ENCODE peak calls at places on chromosomes 11 and 22, in six cellular contexts. E, W, X, G, M and U are unnamed samples.

GRCh38 chr22:17260950-17261349 is 41.7 kb upstream of the ADA2 start:
- DNase-seq in E (no peak), W (peak), X (no peak), G (no peak), M (peak), U (no peak)

GRCh38 chr11:71117311-71117710 is 135.1 kb downstream of the SHANK2 start:
- DNase-seq in E (no peak), W (no peak), X (no peak), G (no peak), M (no peak), U (no peak)

GRCh38 chr11:3803726-3804510 is 4.4 kb upstream of the PGAP2 start:
- DNase-seq in E (no peak), W (no peak), X (peak), G (no peak), M (no peak), U (no peak)

GRCh38 chr22:50506611-50507420 is 686 bp downstream of the LMF2 start:
- DNase-seq in E (no peak), W (no peak), X (no peak), G (no peak), M (no peak), U (no peak)

GRCh38 chr11:75281469-75282095 is 41.0 kb downstream of the TPBGL start:
- DNase-seq in E (no peak), W (no peak), X (no peak), G (no peak), M (no peak), U (no peak)

GRCh38 chr22:19178065-19178658 is 374 bp downstream of the SLC25A1 start:
- DNase-seq in E (peak), W (peak), X (peak), G (no peak), M (peak), U (peak)

GRCh38 chr11:95720219-95720618 is 69.4 kb downstream of the FAM76B start:
- DNase-seq in E (no peak), W (no peak), X (no peak), G (no peak), M (no peak), U (no peak)

GRCh38 chr11:123231777-123232176 is 36.7 kb upstream of the CLMP start:
- DNase-seq in E (no peak), W (no peak), X (no peak), G (no peak), M (no peak), U (no peak)

GRCh38 chr11:76181371-76181770 is 24.9 kb downstream of the WNT11 start:
- DNase-seq in E (no peak), W (no peak), X (no peak), G (no peak), M (peak), U (no peak)

GRCh38 chr11:72639475-72640375 is 34.5 kb downstream of the PDE2A start:
- DNase-seq in E (no peak), W (no peak), X (no peak), G (no peak), M (no peak), U (no peak)

GRCh38 chr11:13316528-13316961 is 39.0 kb downstream of the BMAL1 start:
- DNase-seq in E (no peak), W (no peak), X (peak), G (peak), M (no peak), U (no peak)

GRCh38 chr11:70854201-70854600 is 398.2 kb downstream of the SHANK2 start:
- DNase-seq in E (no peak), W (no peak), X (no peak), G (no peak), M (no peak), U (no peak)

GRCh38 chr11:3341298-3341697 is 37.6 kb downstream of the ZNF195 start:
- DNase-seq in E (peak), W (peak), X (peak), G (peak), M (peak), U (peak)

GRCh38 chr11:16346975-16347374 is 9.4 kb downstream of the SOX6 start:
- DNase-seq in E (no peak), W (no peak), X (no peak), G (peak), M (no peak), U (no peak)

GRCh38 chr11:62444271-62444833 is 25.5 kb downstream of the SCGB1A1 start:
- DNase-seq in E (peak), W (no peak), X (peak), G (peak), M (peak), U (peak)

GRCh38 chr11:130383363-130384168 is 44.8 kb downstream of the ADAMTS8 start:
- DNase-seq in E (no peak), W (peak), X (peak), G (peak), M (peak), U (no peak)

GRCh38 chr11:10725114-10725906 is 25.7 kb upstream of the CTR9 start:
- DNase-seq in E (no peak), W (no peak), X (peak), G (peak), M (no peak), U (no peak)

GRCh38 chr11:96275807-96276594 is 67.0 kb downstream of the MAML2 start:
- DNase-seq in E (no peak), W (no peak), X (no peak), G (peak), M (no peak), U (no peak)

GRCh38 chr22:17742528-17742902 is 31.8 kb downstream of the BID start:
- DNase-seq in E (peak), W (peak), X (peak), G (peak), M (peak), U (peak)

GRCh38 chr11:70517996-70518907 is 119.9 kb downstream of the CTTN start:
- DNase-seq in E (no peak), W (no peak), X (peak), G (peak), M (no peak), U (no peak)

GRCh38 chr11:119626910-119627305 is 102.1 kb downstream of the NECTIN1 start:
- DNase-seq in E (no peak), W (no peak), X (no peak), G (no peak), M (no peak), U (no peak)

GRCh38 chr11:2810401-2811205 is 75.0 kb downstream of the CDKN1C start:
- DNase-seq in E (no peak), W (no peak), X (no peak), G (no peak), M (no peak), U (no peak)

GRCh38 chr11:11612439-11612838 is 9.4 kb downstream of the GALNT18 start:
- DNase-seq in E (no peak), W (no peak), X (no peak), G (no peak), M (no peak), U (no peak)

GRCh38 chr11:11179239-11179638 is 173.8 kb downstream of the CSNK2A3 start:
- DNase-seq in E (no peak), W (no peak), X (peak), G (peak), M (no peak), U (no peak)

GRCh38 chr11:45924927-45925326 is 2.5 kb downstream of the LARGE2 start:
- DNase-seq in E (no peak), W (no peak), X (no peak), G (no peak), M (no peak), U (no peak)

GRCh38 chr11:87030458-87031054 is 7.2 kb upstream of the TMEM135 start:
- DNase-seq in E (no peak), W (no peak), X (no peak), G (no peak), M (no peak), U (no peak)

GRCh38 chr11:31236052-31236652 is 133.4 kb downstream of the DCDC1 start:
- DNase-seq in E (no peak), W (no peak), X (peak), G (no peak), M (no peak), U (no peak)
- TF ChIP-seq CTCF in E (no peak), W (no peak), X (peak), G (peak), M (no peak), U (peak)

GRCh38 chr11:133082453-133082781 is 449.9 kb downstream of the OPCML start:
- DNase-seq in E (no peak), W (peak), X (no peak), G (no peak), M (peak), U (no peak)

GRCh38 chr11:133081730-133082452 is 450.4 kb downstream of the OPCML start:
- DNase-seq in E (no peak), W (peak), X (no peak), G (no peak), M (no peak), U (no peak)

GRCh38 chr11:133081020-133081419 is 451.3 kb downstream of the OPCML start:
- DNase-seq in E (no peak), W (no peak), X (no peak), G (no peak), M (no peak), U (no peak)

GRCh38 chr11:133086518-133086917 is 445.8 kb downstream of the OPCML start:
- DNase-seq in E (no peak), W (no peak), X (no peak), G (no peak), M (no peak), U (no peak)

GRCh38 chr11:133082851-133083488 is 449.3 kb downstream of the OPCML start:
- DNase-seq in E (peak), W (peak), X (peak), G (peak), M (peak), U (peak)
- TF ChIP-seq CTCF in E (peak), W (peak), X (no peak), G (peak), M (peak), U (peak)

GRCh38 chr11:64654958-64655541 is 64.0 kb downstream of the SLC22A12 start:
- DNase-seq in E (no peak), W (no peak), X (no peak), G (no peak), M (no peak), U (no peak)

GRCh38 chr11:64654439-64654838 is 63.4 kb downstream of the SLC22A12 start:
- DNase-seq in E (no peak), W (no peak), X (no peak), G (no peak), M (no peak), U (no peak)

GRCh38 chr11:64653388-64653973 is 62.5 kb downstream of the SLC22A12 start:
- DNase-seq in E (no peak), W (no peak), X (no peak), G (no peak), M (no peak), U (no peak)

GRCh38 chr11:64656797-64657196 is 65.8 kb downstream of the SLC22A12 start:
- DNase-seq in E (no peak), W (peak), X (no peak), G (no peak), M (peak), U (no peak)

GRCh38 chr11:64655901-64656601 is 65.0 kb downstream of the SLC22A12 start:
- DNase-seq in E (no peak), W (no peak), X (peak), G (no peak), M (no peak), U (no peak)
- TF ChIP-seq CTCF in E (no peak), W (no peak), X (no peak), G (no peak), M (no peak), U (no peak)

DNA sequence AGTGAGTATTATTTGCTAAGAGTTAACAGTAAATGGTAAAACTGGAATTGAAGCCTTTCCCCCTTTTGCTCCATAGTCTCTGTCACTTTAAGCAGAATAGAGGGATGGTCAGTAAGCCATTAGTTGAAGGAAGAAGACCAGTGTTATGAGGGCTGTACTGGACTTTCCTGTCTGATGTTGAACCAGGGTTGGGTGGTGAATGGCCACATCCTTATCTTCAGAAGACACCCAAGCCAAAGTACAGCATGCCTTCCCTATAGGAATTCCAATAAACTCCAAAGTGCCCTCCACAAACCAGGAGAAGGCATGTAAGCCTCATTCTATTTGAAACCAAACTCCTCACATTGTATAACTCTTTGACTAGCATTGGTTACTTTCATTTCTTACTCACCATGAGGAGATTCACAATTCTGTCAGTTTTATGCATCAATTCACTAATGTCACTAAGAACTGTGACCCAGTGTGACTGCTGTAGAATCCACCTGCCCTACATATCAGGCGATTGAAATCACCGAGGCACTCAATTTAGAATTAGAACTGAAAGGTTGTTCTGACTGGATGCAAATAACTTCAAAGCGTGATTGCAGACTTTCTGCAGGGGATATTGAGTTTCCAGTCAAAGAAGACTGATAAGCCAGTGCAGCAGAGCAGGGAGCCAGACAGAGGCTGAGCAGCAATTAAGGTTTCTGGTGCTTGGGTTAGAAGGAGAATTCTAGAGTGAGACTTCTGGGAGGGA is 107.1 kb upstream of the DDI1 start:
- DNase-seq in E (peak), W (no peak), X (no peak), G (no peak), M (no peak), U (peak)
- TF ChIP-seq CTCF in E (no peak), W (no peak), X (no peak), G (no peak), M (no peak), U (no peak)

GRCh38 chr11:125258626-125259025 is 94.1 kb downstream of the PKNOX2 start:
- DNase-seq in E (no peak), W (no peak), X (no peak), G (no peak), M (no peak), U (no peak)

GRCh38 chr11:125253795-125254525 is 89.4 kb downstream of the PKNOX2 start:
- DNase-seq in E (no peak), W (no peak), X (no peak), G (no peak), M (no peak), U (no peak)

GRCh38 chr11:125257751-125258150 is 93.2 kb downstream of the PKNOX2 start:
- DNase-seq in E (no peak), W (no peak), X (no peak), G (no peak), M (no peak), U (no peak)

GRCh38 chr11:125256471-125257010 is 92.0 kb downstream of the PKNOX2 start:
- DNase-seq in E (no peak), W (no peak), X (no peak), G (no peak), M (no peak), U (no peak)

DNA sequence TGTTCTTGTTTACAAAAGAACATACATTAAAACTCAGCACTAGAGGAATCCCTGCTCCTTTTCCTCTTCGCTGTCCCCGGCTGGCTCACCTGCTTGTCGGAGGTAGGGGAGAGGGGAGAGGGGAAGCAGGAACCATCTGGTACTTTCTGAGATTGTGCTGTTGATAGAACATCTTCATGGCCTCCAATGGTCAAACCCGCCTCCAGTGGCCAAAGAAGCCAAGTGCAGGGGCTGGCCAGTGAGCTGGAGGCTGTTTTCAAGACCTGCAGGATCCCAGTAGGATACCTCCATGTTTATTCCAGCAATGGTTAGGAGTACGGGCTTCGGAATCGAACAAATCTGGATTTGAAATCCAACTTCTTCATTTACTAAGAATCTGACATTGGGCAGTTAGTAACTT is 92.6 kb downstream of the PKNOX2 start:
- DNase-seq in E (no peak), W (no peak), X (no peak), G (no peak), M (peak), U (no peak)
- TF ChIP-seq CTCF in E (no peak), W (peak), X (peak), G (peak), M (peak), U (no peak)

DNA sequence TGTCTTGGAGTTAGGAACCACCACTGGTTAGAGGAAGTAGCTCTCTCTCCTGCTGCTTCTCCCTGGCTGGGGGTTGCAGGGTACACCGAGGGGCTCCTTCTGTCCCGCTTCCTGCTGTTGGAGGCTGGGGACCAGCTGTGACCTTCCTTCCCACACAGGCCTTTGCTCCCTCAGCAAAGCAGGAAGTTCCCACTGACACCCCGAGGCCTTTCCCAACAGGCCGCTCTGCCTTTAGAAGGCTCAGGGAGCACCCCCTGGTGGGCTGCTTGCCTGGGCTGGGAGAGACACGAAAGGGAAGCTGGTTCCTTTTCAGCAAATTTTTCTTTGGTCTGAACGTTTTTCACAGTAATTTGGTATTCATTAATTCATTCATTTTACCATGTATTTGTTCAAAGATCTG is 527.9 kb upstream of the B3GAT1 start:
- DNase-seq in E (no peak), W (peak), X (no peak), G (no peak), M (peak), U (no peak)
- TF ChIP-seq CTCF in E (no peak), W (peak), X (no peak), G (peak), M (no peak), U (peak)

GRCh38 chr11:67288452-67289225 is 464 bp upstream of the ANKRD13D start:
- DNase-seq in E (peak), W (peak), X (peak), G (peak), M (peak), U (peak)
- TF ChIP-seq CTCF in E (peak), W (no peak), X (no peak), G (peak), M (peak), U (peak)

DNA sequence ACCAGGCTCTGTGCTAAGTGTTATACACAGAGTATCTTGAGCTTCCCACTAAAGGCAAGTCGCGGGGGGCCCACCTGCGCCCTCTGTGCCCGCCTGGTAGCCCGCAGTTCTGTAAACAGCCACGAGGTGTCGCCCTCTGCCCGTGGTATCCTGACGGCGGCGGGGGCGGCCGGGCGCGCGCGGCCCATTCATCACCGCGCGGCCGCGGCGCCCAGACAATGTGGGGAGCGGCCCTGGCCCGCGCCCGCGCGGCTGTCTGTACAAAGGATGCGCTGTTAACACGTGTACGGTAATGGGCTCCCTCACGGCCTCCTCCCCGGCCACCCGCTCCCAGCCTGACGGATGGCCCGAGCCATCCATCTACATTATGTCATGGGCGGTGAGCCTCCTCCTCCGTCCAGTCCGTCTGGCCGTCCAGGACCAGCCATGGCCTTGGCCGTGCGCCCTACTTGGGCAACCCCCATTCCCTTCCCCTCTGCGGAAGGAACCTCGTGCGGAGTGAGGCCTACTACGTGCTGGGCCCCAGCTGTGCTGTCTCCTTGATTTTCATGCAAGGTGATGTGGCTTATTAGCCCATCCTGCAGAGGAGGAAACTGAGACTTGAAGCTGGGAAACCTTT is 99.4 kb downstream of the MIAT start:
- DNase-seq in E (peak), W (peak), X (peak), G (peak), M (peak), U (peak)
- TF ChIP-seq CTCF in E (peak), W (peak), X (peak), G (peak), M (peak), U (peak)

DNA sequence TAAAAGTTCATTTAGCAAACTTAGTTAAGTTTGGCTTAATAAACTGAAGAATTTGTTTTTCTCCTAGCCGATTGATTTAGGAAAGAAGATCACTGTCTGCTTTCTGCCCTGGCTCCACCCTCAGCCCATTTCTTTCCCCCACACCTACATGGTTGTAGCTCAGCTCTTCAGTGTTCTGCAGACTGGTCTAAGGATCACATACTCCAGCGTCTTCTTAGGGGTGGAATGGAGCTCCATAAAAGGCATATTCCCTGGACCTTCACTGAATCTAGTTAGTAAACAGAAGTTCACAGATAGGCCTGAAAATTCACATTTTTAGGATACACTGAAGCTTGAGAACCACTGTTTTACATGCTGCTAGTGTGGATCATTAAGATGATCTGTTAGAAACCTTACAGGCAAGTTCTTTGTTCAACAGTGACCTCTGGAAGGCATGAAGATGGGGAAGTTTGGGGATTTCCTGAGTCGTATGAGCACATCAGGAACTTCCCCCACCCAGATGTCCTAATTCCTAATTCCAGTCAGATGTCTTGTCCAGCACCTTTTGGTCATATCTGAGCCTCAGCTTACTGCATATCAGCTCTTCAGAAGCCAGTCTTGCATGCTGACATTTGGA is 16.8 kb downstream of the PIWIL4 start:
- DNase-seq in E (peak), W (no peak), X (peak), G (no peak), M (no peak), U (no peak)
- TF ChIP-seq CTCF in E (no peak), W (no peak), X (no peak), G (no peak), M (no peak), U (no peak)

GRCh38 chr11:48080301-48080861 is 100.0 kb downstream of the PTPRJ start:
- DNase-seq in E (no peak), W (no peak), X (no peak), G (no peak), M (no peak), U (no peak)

GRCh38 chr11:48082771-48083170 is 102.4 kb downstream of the PTPRJ start:
- DNase-seq in E (no peak), W (no peak), X (no peak), G (no peak), M (no peak), U (no peak)

GRCh38 chr11:48083427-48083826 is 103.1 kb downstream of the PTPRJ start:
- DNase-seq in E (no peak), W (no peak), X (peak), G (peak), M (no peak), U (no peak)

GRCh38 chr11:48079602-48080001 is 99.2 kb downstream of the PTPRJ start:
- DNase-seq in E (no peak), W (no peak), X (no peak), G (no peak), M (no peak), U (no peak)

GRCh38 chr11:48081151-48082010 is 101.0 kb downstream of the PTPRJ start:
- DNase-seq in E (no peak), W (no peak), X (peak), G (peak), M (no peak), U (no peak)
- TF ChIP-seq CTCF in E (no peak), W (no peak), X (no peak), G (peak), M (no peak), U (no peak)